ENCODE peak calls at places on chromosome 21, in eight cellular contexts. Z is esophagus squamous epithelium, A is ovary, J is GM06990, V is cardiac fibroblast, O is sigmoid colon, P is AG04450, H is transverse colon. G is an unnamed sample.

GRCh38 chr21:20856926-20857325 is 141.3 kb upstream of the NCAM2 start:
- DNase-seq in Z (no peak), A (no peak), J (no peak), V (no peak), O (no peak), P (no peak), H (no peak), G (no peak)

GRCh38 chr21:38806153-38806941 is 618 bp downstream of the ETS2 start:
- DNase-seq in Z (no peak), A (peak), J (peak), V (no peak), O (peak), P (no peak), H (peak), G (peak)

GRCh38 chr21:17607684-17608083 is 5.0 kb downstream of the BTG3 start:
- DNase-seq in Z (no peak), A (no peak), J (no peak), V (no peak), O (no peak), P (no peak), H (no peak), G (no peak)

GRCh38 chr21:35303085-35303484 is 254.0 kb upstream of the RUNX1 start:
- DNase-seq in Z (no peak), A (no peak), J (no peak), V (peak), O (no peak), P (peak), H (no peak), G (no peak)

GRCh38 chr21:42319368-42319767 is 4.2 kb upstream of the TFF3 start:
- DNase-seq in Z (no peak), A (no peak), J (peak), V (no peak), O (peak), P (no peak), H (no peak), G (peak)

GRCh38 chr21:35324372-35325220 is 275.5 kb upstream of the RUNX1 start:
- DNase-seq in Z (no peak), A (peak), J (no peak), V (peak), O (peak), P (no peak), H (peak), G (no peak)

GRCh38 chr21:34613679-34614442 is 1.1 kb downstream of the RCAN1 start:
- DNase-seq in Z (no peak), A (no peak), J (no peak), V (peak), O (no peak), P (no peak), H (no peak), G (no peak)

GRCh38 chr21:42414928-42415769 is 11.4 kb downstream of the UBASH3A start:
- DNase-seq in Z (no peak), A (no peak), J (peak), V (peak), O (no peak), P (no peak), H (peak), G (no peak)

DNA sequence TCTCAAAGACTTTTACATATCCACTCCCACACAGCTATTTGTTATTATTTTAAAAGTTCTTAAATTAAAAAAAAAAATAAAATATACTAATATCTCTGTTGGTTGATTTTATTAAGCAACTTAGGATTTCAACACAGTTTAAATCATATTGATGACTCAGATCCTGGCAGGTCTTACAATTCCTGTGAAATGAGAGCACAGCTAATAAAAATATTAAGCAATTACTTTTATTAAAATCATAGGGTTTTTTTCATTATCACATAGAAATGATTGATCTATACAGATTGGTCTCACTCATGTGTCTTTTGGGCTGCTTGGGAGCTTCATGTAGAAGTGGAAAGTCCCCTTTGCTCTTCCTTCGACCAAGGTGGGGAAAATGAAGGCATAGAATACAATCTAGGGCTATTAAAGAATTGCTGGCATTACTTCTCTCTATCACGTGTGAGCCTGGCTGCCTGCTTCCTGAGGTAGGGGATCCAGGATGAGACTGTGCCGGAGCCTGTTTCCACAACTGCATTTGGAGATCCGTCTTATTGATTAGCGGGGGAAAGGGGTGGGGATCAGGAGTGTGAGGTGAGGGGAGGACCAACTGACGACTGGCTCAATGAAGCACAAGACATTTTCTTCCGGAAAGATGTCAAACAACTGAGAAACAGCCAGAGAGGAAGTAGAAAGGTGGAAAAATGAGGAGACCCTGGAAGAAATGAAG is 858.0 kb downstream of the USP25 start:
- DNase-seq in Z (no peak), A (peak), J (no peak), V (peak), O (peak), P (no peak), H (no peak), G (peak)
- H3K4me3 ChIP-seq in Z (peak), A (peak), J (no peak), V (peak), O (peak), P (peak), H (peak), G (peak)

GRCh38 chr21:45975017-45975595 is 6.5 kb upstream of the COL6A1 start:
- DNase-seq in Z (no peak), A (peak), J (no peak), V (peak), O (peak), P (no peak), H (peak), G (peak)
- H3K4me3 ChIP-seq in Z (peak), A (peak), J (no peak), V (peak), O (peak), P (no peak), H (peak), G (peak)

DNA sequence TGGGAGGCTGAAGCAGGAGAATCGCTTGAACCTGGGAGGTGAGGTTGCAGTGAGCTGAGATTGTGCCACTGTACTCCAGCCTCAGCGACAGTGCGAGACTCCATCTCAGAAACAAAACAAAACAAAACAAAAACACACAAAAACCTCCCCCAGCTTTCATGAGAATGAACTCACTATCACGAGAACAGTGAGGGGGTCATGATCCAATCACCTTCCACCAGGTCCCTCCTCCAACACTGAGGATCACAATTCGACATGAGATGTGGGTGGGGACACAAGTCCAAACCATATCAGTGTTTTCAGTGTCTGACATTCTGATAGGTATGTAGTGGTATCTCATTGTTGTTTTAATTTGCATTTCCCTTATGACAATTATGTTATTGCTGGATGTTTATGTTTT is 31.5 kb upstream of the DYRK1A start:
- DNase-seq in Z (no peak), A (no peak), J (no peak), V (no peak), O (no peak), P (no peak), H (no peak), G (no peak)
- H3K4me3 ChIP-seq in Z (no peak), A (no peak), J (no peak), V (no peak), O (no peak), P (no peak), H (no peak), G (no peak)

DNA sequence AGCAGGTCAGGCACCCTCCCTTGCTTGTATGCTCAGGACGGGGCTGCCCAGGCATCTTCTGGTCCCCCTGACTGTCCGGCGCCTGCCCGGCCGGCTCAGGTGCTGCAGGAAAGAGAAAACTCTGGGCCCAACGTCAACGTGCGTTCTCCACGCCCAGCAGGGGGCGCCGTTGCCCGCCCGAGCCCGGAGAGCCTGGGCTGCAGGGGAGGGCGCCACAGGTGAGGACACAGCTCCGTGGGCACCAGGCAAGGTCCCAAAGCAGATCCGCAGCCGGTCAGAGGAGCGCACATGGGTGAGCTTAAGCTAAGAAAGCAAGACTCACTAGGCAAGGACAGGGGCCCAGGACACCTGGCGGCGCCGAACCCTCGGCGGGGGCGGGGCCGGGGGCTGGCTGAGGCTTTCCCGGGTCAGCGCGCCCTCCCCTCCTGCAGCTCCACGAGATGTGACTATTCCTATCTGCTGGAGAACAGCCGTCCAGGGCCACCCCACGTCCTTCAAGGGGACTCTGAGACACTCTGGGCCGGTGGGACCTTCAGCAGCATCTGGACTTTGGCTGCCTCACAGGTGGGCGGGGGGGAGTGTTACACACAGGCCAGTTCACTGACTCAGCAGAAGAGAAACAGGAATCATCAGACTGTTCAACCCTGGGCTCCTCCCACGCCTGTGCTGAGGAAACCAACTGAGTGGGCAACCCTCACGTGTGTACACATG is 29.3 kb downstream of the KRTAP10-1 start:
- DNase-seq in Z (no peak), A (no peak), J (peak), V (peak), O (no peak), P (no peak), H (peak), G (peak)
- H3K4me3 ChIP-seq in Z (peak), A (no peak), J (no peak), V (no peak), O (no peak), P (no peak), H (no peak), G (peak)

DNA sequence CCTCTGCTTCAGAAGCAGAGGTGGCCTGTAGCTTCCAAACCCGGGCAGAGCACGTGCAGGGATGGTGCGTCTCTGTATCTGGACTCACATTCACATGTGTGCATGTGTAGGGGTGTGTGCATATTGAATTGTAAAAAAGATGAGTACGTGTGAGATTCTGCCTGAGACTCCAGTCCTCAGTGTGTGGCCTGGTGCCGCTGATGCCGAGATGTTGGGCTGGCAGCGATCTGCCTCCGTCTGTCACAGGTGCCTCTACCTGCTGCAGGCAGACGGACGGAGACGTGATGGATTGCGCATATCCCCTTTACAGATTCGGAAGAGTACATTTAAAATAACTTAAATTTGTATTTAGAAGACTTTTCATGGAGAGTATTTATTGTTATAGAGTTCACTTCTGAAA is 53.6 kb downstream of the ADARB1 start:
- DNase-seq in Z (no peak), A (no peak), J (no peak), V (no peak), O (no peak), P (no peak), H (no peak), G (no peak)
- H3K4me3 ChIP-seq in Z (no peak), A (no peak), J (no peak), V (no peak), O (no peak), P (no peak), H (no peak), G (no peak)

GRCh38 chr21:25801217-25802015 is 66.6 kb downstream of the GABPA start:
- DNase-seq in Z (no peak), A (peak), J (peak), V (peak), O (peak), P (peak), H (peak), G (peak)
- H3K4me3 ChIP-seq in Z (peak), A (no peak), J (no peak), V (no peak), O (no peak), P (no peak), H (no peak), G (peak)

DNA sequence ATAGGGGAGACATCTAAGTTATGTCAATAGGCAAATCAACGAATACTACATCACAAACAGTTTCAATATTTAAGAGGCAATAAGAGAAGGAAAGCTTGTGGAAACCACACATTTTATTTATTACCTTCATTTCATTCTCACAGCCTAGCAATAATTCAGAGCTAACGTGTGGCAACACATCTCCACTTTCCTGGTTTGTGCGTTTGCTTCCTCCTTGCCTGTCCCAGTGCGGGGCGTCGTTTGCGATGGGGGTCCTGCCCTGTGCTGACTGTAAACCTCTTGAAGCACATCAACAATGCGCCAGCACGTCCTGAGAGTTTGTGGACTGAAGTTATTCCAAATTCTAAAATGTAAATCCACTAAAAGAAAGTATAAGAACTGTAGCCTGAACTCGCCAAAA is 14.4 kb upstream of the VPS26C start:
- DNase-seq in Z (no peak), A (no peak), J (no peak), V (no peak), O (no peak), P (no peak), H (no peak), G (peak)
- H3K4me3 ChIP-seq in Z (peak), A (no peak), J (no peak), V (no peak), O (no peak), P (no peak), H (no peak), G (no peak)

GRCh38 chr21:36749935-36750578 is 51.1 kb downstream of the SIM2 start:
- DNase-seq in Z (no peak), A (no peak), J (no peak), V (peak), O (no peak), P (no peak), H (no peak), G (peak)
- H3K4me3 ChIP-seq in Z (no peak), A (no peak), J (no peak), V (no peak), O (no peak), P (no peak), H (no peak), G (no peak)

DNA sequence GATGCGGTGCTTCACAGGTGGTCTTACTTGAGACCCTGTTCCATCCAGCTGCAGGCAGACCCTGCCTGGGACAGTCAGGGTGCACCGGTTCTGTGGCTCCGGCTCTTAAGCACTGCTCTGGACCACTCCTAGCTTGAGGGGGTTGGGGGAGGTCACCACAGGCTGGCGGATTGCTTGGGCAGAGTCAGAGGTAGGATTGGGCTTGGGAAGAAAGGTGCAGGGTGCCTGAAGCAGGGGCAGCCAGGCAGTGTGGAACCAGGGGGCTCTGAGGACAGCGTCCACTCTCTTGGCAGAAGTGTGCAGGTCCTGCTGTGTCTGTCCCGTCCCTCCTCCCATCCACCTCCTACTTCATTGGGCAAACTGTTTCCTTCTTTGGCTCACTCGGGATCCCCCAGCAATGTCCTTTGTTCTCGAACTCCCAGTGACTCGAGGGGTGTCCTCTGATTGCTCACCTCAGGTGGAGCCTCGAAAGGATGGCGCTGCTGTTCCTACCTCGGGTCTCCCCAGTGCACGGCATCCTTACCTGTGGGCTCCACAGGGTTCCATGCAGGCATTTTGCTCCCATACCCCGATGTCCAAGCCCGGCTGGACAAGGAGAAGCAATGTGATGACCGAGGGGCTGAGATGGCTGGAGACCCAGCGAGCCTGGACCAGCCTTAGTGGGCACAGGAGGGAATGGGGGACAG is 1.8 kb downstream of the PDXK start:
- DNase-seq in Z (no peak), A (no peak), J (no peak), V (no peak), O (no peak), P (no peak), H (no peak), G (no peak)
- H3K4me3 ChIP-seq in Z (peak), A (peak), J (peak), V (peak), O (peak), P (peak), H (peak), G (peak)

G was measured in H7.